ENCODE peak calls at places on chromosomes 7 and 10, in five cellular contexts. J is breast epithelium, P is lower lobe of right lung, U is kidney, Z is dorsolateral prefrontal cortex. B is an unnamed sample.

GRCh38 chr7:23615331-23615730 is 18.1 kb downstream of the CCDC126 start:
- DNase-seq in J (no peak), P (no peak), U (no peak), Z (no peak), B (no peak)

GRCh38 chr10:125521721-125522680 is 161.0 kb downstream of the TEX36 start:
- DNase-seq in J (no peak), P (no peak), U (no peak), Z (no peak), B (no peak)

GRCh38 chr10:101495324-101495925 is 92.6 kb downstream of the POLL start:
- DNase-seq in J (no peak), P (no peak), U (no peak), Z (no peak), B (no peak)

GRCh38 chr10:128914681-128915080 is 552.4 kb upstream of the MGMT start:
- DNase-seq in J (no peak), P (no peak), U (no peak), Z (peak; percentile 25), B (no peak)

GRCh38 chr10:34627741-34628140 is 187.4 kb downstream of the PARD3 start:
- DNase-seq in J (no peak), P (no peak), U (no peak), Z (no peak), B (no peak)

GRCh38 chr10:89053555-89053954 is 63.0 kb downstream of the FAS start:
- DNase-seq in J (no peak), P (peak; percentile 51), U (no peak), Z (no peak), B (no peak)

GRCh38 chr10:86647773-86648705 is 6.3 kb upstream of the OPN4 start:
- DNase-seq in J (no peak), P (no peak), U (no peak), Z (no peak), B (no peak)

GRCh38 chr7:101664390-101664789 is 35.3 kb upstream of the MYL10 start:
- DNase-seq in J (no peak), P (no peak), U (no peak), Z (no peak), B (no peak)

GRCh38 chr10:88478256-88478655 is 104.9 kb downstream of the RNLS start:
- DNase-seq in J (no peak), P (no peak), U (no peak), Z (no peak), B (no peak)

GRCh38 chr7:142248-142955 is 50.0 kb upstream of the FAM20C start:
- DNase-seq in J (peak; percentile 15), P (no peak), U (peak; percentile 78), Z (no peak), B (no peak)

GRCh38 chr10:102451105-102451969 is at the start of gene C10orf95:
- DNase-seq in J (no peak), P (peak; percentile 62), U (peak; percentile 84), Z (no peak), B (no peak)

GRCh38 chr7:35418716-35419425 is 165.0 kb upstream of the TBX20 start:
- DNase-seq in J (no peak), P (no peak), U (no peak), Z (no peak), B (no peak)

GRCh38 chr10:118967160-118967559 is 62.4 kb upstream of the NANOS1 start:
- DNase-seq in J (no peak), P (no peak), U (no peak), Z (no peak), B (no peak)

GRCh38 chr10:83469719-83470336 is 669.5 kb upstream of the GHITM start:
- DNase-seq in J (no peak), P (no peak), U (no peak), Z (no peak), B (no peak)

GRCh38 chr7:48112431-48113165 is 23.5 kb downstream of the UPP1 start:
- DNase-seq in J (no peak), P (no peak), U (no peak), Z (no peak), B (no peak)

GRCh38 chr10:123583639-123584418 is 82.3 kb upstream of the GPR26 start:
- DNase-seq in J (peak; percentile 89), P (peak; percentile 86), U (peak; percentile 93), Z (peak; percentile 78), B (no peak)

GRCh38 chr7:31991846-31992245 is 78.4 kb downstream of the PDE1C start:
- DNase-seq in J (no peak), P (no peak), U (no peak), Z (no peak), B (no peak)

GRCh38 chr10:35600193-35600592 is 4.9 kb upstream of the GJD4 start:
- DNase-seq in J (no peak), P (no peak), U (no peak), Z (no peak), B (no peak)

GRCh38 chr10:84197643-84198042 is 3.3 kb downstream of the CDHR1 start:
- DNase-seq in J (no peak), P (no peak), U (no peak), Z (no peak), B (no peak)

GRCh38 chr7:71322201-71322600 is 190.3 kb downstream of the GALNT17 start:
- DNase-seq in J (no peak), P (no peak), U (no peak), Z (no peak), B (no peak)

GRCh38 chr10:113780681-113781250 is 29.3 kb downstream of the PLEKHS1 start:
- DNase-seq in J (no peak), P (no peak), U (no peak), Z (peak; percentile 13), B (no peak)

GRCh38 chr7:155669717-155670505 is 25.4 kb downstream of the RBM33 start:
- DNase-seq in J (no peak), P (peak; percentile 84), U (no peak), Z (no peak), B (no peak)

GRCh38 chr7:92884218-92884617 is 47.8 kb upstream of the CDK6 start:
- DNase-seq in J (no peak), P (no peak), U (no peak), Z (no peak), B (no peak)

GRCh38 chr7:137242616-137243015 is 100.9 kb downstream of the PTN start:
- DNase-seq in J (no peak), P (no peak), U (no peak), Z (no peak), B (no peak)

GRCh38 chr7:156560075-156560474 is 80.5 kb upstream of the RNF32 start:
- DNase-seq in J (no peak), P (no peak), U (no peak), Z (no peak), B (no peak)

GRCh38 chr10:98534046-98534445 is 87.3 kb upstream of the HPS1 start:
- DNase-seq in J (no peak), P (no peak), U (no peak), Z (no peak), B (no peak)

GRCh38 chr7:100827330-100828226 is at the start of gene EPHB4:
- DNase-seq in J (peak; percentile 76), P (peak; percentile 84), U (peak; percentile 92), Z (no peak), B (no peak)

GRCh38 chr10:4391683-4392082 is 434.3 kb upstream of the AKR1E2 start:
- DNase-seq in J (no peak), P (no peak), U (no peak), Z (no peak), B (no peak)

GRCh38 chr7:84100866-84101265 is 93.7 kb downstream of the SEMA3A start:
- DNase-seq in J (no peak), P (no peak), U (no peak), Z (no peak), B (no peak)

GRCh38 chr10:70162892-70163201 is 7.5 kb downstream of the SAR1A start:
- DNase-seq in J (no peak), P (no peak), U (no peak), Z (no peak), B (no peak)
- H3K27ac ChIP-seq in J (no peak overlapping the region), P (no peak overlapping the region), U (no peak overlapping the region), Z (no peak overlapping the region), B (no peak overlapping the region)

GRCh38 chr7:116436305-116436826 is 63.2 kb upstream of the CAV2 start:
- DNase-seq in J (no peak), P (no peak), U (no peak), Z (no peak), B (no peak)

GRCh38 chr7:116441534-116441933 is 58.0 kb upstream of the CAV2 start:
- DNase-seq in J (no peak), P (no peak), U (no peak), Z (no peak), B (no peak)

GRCh38 chr7:116439005-116439404 is 60.5 kb upstream of the CAV2 start:
- DNase-seq in J (no peak), P (no peak), U (no peak), Z (no peak), B (no peak)

GRCh38 chr7:116439856-116440549 is 59.5 kb upstream of the CAV2 start:
- DNase-seq in J (no peak), P (no peak), U (no peak), Z (no peak), B (no peak)

DNA sequence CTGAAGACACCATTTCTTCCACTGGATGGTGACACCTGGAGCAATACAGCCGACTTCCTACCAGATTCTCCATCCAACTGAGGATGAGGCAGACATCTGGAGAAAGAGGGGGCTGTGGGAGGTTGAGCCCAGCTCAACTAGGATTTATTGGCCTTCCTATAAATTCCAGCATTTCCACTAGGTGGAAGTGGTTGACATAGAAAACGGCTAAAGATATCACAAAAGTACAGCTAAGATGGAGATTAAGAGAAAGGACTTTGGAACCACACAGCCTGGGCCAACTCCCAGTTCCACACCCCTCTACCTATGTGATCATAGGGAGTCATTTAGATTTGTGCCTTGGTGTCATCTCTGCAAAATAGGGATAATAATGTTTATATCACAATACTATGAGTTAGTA is 61.3 kb upstream of the CAV2 start:
- DNase-seq in J (no peak), P (no peak), U (no peak), Z (no peak), B (no peak)
- TF ChIP-seq CTCF in J (no peak), P (no peak), U (no peak), Z (no peak), B (no peak)

GRCh38 chr7:96707901-96708774 is 1.5 kb downstream of the SEM1 start:
- DNase-seq in J (no peak), P (no peak), U (no peak), Z (no peak), B (no peak)
- H3K27ac ChIP-seq in J (no peak overlapping the region), P (no peak overlapping the region), U (no peak overlapping the region), Z (no peak overlapping the region), B (no peak overlapping the region)

DNA sequence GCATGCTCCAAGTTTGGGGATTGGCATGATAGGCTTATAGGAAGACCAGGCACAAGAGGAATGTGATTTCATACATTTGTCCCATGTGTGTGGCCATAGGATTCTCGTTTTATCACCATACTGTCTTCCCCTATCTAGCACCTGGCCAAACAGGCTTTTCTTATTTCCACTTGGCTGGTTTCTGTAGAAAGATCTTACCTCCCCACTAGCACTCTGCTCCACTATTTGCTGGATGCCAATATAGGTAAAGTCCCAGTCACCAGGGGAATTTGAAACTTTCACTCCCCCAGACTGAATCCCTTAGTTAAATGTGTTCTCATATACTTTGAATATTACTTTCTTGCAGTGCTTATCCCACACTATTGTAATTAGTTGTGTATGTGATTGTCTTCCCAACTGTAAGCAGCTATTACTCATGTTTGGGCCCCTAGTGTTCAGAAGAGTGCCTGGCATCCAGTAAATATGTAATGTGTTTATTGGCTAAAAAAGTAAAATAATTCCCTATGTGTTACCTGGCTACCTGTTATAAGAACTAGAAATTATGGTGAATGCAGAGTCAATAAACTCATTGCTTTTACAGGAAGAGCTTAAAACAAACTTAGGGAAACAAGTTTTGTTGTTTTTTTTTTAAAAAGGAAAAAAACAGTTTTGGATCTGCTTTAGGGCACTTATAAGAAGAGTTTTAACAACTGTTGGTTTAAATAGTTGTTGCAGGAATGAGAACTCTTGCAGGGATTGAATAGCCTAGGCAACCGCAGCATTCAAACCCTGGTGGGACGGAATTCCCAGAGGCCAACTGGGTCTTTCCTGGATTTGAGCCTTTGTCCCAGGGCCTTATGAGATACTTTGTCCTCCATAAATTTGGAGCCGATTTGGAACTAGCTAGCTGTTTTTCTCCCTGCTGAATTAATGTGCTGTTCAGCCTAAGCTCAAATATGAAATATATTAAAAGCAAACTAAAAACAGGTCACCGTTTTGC is 109.2 kb downstream of the LRMDA start:
- DNase-seq in J (no peak), P (no peak), U (no peak), Z (no peak), B (no peak)
- TF ChIP-seq CTCF in J (no peak), P (no peak), U (no peak), Z (no peak), B (no peak)